ENCODE peak calls at places on chromosome 17, in four cellular contexts. M is HCT116, L is thoracic aorta, Z is A673. Y is an unnamed sample.

GRCh38 chr17:76740329-76741118 is 2.6 kb downstream of the MFSD11 start:
- DNase-seq in M (no peak), L (no peak), Z (no peak), Y (no peak)

GRCh38 chr17:64240741-64241347 is 22.2 kb downstream of the TEX2 start:
- DNase-seq in M (no peak), L (no peak), Z (no peak), Y (peak; percentile 77)

GRCh38 chr17:7238418-7239090 is 703 bp downstream of the PHF23 start:
- DNase-seq in M (no peak), L (no peak), Z (no peak), Y (no peak)

GRCh38 chr17:21001111-21001812 is 41.5 kb downstream of the USP22 start:
- DNase-seq in M (no peak), L (no peak), Z (no peak), Y (no peak)

GRCh38 chr17:81342700-81343070 is 47.6 kb upstream of the SLC38A10 start:
- DNase-seq in M (no peak), L (no peak), Z (peak; percentile 58), Y (no peak)

GRCh38 chr17:17580662-17581470 is 10.6 kb downstream of the PEMT start:
- DNase-seq in M (no peak), L (no peak), Z (no peak), Y (no peak)

GRCh38 chr17:7356072-7356549 is 1.2 kb downstream of the TMEM95 start:
- DNase-seq in M (peak; percentile 83), L (no peak), Z (peak; percentile 80), Y (peak; percentile 56)

GRCh38 chr17:77597421-77598240 is 360.9 kb upstream of the TNRC6C start:
- DNase-seq in M (no peak), L (no peak), Z (no peak), Y (no peak)

GRCh38 chr17:16977932-16978331 is 6.0 kb upstream of the TNFRSF13B start:
- DNase-seq in M (no peak), L (no peak), Z (no peak), Y (no peak)

GRCh38 chr17:21419299-21420239 is 43.4 kb downstream of the KCNJ12 start:
- DNase-seq in M (no peak), L (no peak), Z (no peak), Y (no peak)

GRCh38 chr17:63760771-63761539 is 12.4 kb downstream of the CCDC47 start:
- DNase-seq in M (no peak), L (no peak), Z (no peak), Y (no peak)

GRCh38 chr17:32266389-32267269 is 997 bp downstream of the RHBDL3 start:
- DNase-seq in M (no peak), L (no peak), Z (no peak), Y (no peak)

GRCh38 chr17:41970901-41971331 is 4.3 kb downstream of the CNP start:
- DNase-seq in M (no peak), L (no peak), Z (no peak), Y (no peak)

GRCh38 chr17:7484067-7484963 is at the start of gene POLR2A:
- DNase-seq in M (peak; percentile 92), L (peak; percentile 88), Z (peak; percentile 98), Y (peak; percentile 99)

GRCh38 chr17:61713035-61713434 is 122.0 kb upstream of the NACA2 start:
- DNase-seq in M (no peak), L (no peak), Z (no peak), Y (no peak)

GRCh38 chr17:50393700-50394099 is 3.6 kb downstream of the LRRC59 start:
- DNase-seq in M (no peak), L (no peak), Z (no peak), Y (no peak)

GRCh38 chr17:73045722-73046121 is 46.8 kb downstream of the SLC39A11 start:
- DNase-seq in M (no peak), L (no peak), Z (no peak), Y (no peak)

GRCh38 chr17:73042225-73042624 is 50.3 kb downstream of the SLC39A11 start:
- DNase-seq in M (no peak), L (no peak), Z (no peak), Y (no peak)

GRCh38 chr17:73043686-73044581 is 48.6 kb downstream of the SLC39A11 start:
- DNase-seq in M (no peak), L (no peak), Z (no peak), Y (peak; percentile 72)

GRCh38 chr17:73048170-73048569 is 44.3 kb downstream of the SLC39A11 start:
- DNase-seq in M (no peak), L (no peak), Z (no peak), Y (no peak)

DNA sequence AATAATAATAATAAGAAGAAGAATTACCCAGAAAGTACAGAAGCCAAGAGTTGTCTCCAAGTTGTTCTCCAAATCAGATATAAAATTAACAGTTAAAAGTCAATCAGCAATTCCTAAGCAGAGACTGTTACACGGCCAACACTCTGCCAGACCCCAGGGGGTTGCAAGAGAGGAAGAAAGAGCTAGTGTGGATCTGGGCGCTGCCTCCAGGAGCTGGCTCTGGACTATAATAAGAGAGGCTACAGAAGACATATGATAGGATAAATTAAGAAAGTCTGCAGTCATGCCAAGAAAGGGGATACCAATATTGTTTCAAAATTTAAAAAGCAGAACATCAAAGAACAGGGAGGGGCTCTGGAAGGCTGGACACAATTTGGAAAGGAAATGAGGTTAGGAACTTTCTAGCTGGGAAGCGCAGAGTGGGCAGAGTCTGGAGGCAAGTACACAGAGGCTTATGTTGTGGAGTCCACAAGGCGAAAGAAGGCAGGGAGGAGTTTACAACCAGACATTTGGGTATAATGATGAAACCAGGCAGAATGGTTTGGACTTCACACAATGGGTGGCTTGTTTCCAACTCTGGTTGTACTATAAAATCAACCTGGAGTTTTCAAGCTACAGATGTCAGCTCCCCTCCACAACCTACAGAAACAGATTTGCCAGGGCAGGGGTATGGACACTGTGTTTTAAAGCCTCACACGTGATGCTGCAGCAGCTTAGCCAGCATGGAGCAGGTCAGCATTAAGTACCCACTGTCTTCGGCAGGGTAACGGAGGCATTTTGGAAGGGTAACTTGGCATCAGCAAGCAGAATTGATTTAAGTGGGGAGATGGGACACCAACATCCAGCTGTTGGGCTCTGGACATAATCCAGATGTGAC is 49.4 kb downstream of the SLC39A11 start:
- DNase-seq in M (no peak), L (no peak), Z (no peak), Y (peak; percentile 68)
- H3K4me3 ChIP-seq in M (no peak overlapping the region), L (no peak overlapping the region), Z (no peak overlapping the region), Y (no peak overlapping the region)

GRCh38 chr17:79905832-79906231 is 66.6 kb upstream of the CBX4 start:
- DNase-seq in M (peak; percentile 80), L (no peak), Z (peak; percentile 44), Y (no peak)
- TF ChIP-seq CTCF in M (peak; percentile 46), L (no peak), Z (peak; percentile 34), Y (peak; percentile 22)

GRCh38 chr17:59355030-59355694 is 23.7 kb downstream of the YPEL2 start:
- DNase-seq in M (peak; percentile 31), L (no peak), Z (no peak), Y (no peak)

GRCh38 chr17:59356543-59357218 is 25.2 kb downstream of the YPEL2 start:
- DNase-seq in M (no peak), L (no peak), Z (no peak), Y (no peak)

GRCh38 chr17:59357219-59357699 is 25.8 kb downstream of the YPEL2 start:
- DNase-seq in M (no peak), L (no peak), Z (no peak), Y (no peak)

GRCh38 chr17:59355695-59356323 is 24.4 kb downstream of the YPEL2 start:
- DNase-seq in M (no peak), L (no peak), Z (no peak), Y (no peak)

GRCh38 chr17:59357929-59358328 is 26.5 kb downstream of the YPEL2 start:
- DNase-seq in M (no peak), L (no peak), Z (no peak), Y (peak; percentile 57)
- H3K4me3 ChIP-seq in M (no peak overlapping the region), L (peak overlapping the region; percentile 20), Z (no peak overlapping the region), Y (no peak overlapping the region)

GRCh38 chr17:47270946-47271705 is 17.5 kb downstream of the ITGB3 start:
- DNase-seq in M (no peak), L (no peak), Z (no peak), Y (no peak)
- TF ChIP-seq CTCF in M (no peak), L (no peak), Z (no peak), Y (no peak)

DNA sequence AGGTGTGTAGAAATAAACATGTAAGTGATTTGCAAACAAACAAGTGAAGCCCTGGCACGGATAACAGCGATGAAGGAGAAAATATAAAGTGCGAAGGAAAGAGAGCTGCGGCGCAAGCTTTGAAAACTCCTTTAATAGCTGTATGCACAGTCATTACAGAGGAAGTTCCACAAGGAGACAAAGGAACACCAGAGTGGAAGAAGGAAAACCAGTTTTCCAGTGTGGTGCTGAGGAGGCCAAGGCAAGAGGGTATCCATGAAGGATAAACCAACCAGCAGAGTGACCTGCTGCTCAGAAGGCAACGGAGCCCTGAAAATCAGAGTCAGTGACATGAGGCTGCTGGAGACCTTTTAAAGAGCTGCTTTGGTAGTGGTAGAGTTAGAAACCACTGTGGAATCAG is 24.4 kb downstream of the METTL16 start:
- DNase-seq in M (no peak), L (no peak), Z (no peak), Y (no peak)
- H3K4me3 ChIP-seq in M (no peak overlapping the region), L (no peak overlapping the region), Z (no peak overlapping the region), Y (no peak overlapping the region)

GRCh38 chr17:80203448-80204092 is 16.6 kb downstream of the SGSH start:
- DNase-seq in M (no peak), L (no peak), Z (no peak), Y (no peak)
- TF ChIP-seq CTCF in M (no peak), L (no peak), Z (peak; percentile 18), Y (no peak)

GRCh38 chr17:38874505-38875419 is 4.9 kb downstream of the LASP1 start:
- DNase-seq in M (no peak), L (no peak), Z (no peak), Y (no peak)
- H3K4me3 ChIP-seq in M (no peak overlapping the region), L (peak overlapping the region; percentile 100), Z (no peak overlapping the region), Y (no peak overlapping the region)

GRCh38 chr17:55845385-55845784 is 94.5 kb downstream of the PCTP start:
- DNase-seq in M (no peak), L (peak; percentile 2), Z (peak; percentile 71), Y (peak; percentile 35)
- TF ChIP-seq CTCF in M (no peak), L (peak; percentile 27), Z (peak; percentile 79), Y (peak; percentile 74)